ENCODE peak calls at places on chromosomes 2 and 18, in six cellular contexts. One of them, this sample, is unnamed.

GRCh38 chr2:174752403-174753037 is 11.8 kb downstream of the CHRNA1 start:
- DNase-seq in IMR-90: no peak
- DNase-seq in HL-60: no peak
- DNase-seq in pancreas: no peak
- DNase-seq in lower leg skin: peak
- DNase-seq in A549: no peak
- DNase-seq in this sample: no peak

GRCh38 chr2:238061310-238062202 is 755 bp downstream of the SCLY start:
- DNase-seq in IMR-90: peak
- DNase-seq in HL-60: peak
- DNase-seq in pancreas: no peak
- DNase-seq in lower leg skin: peak
- DNase-seq in A549: peak
- DNase-seq in this sample: no peak

GRCh38 chr2:75604479-75604878 is 42.1 kb upstream of the MRPL19 start:
- DNase-seq in IMR-90: peak
- DNase-seq in HL-60: no peak
- DNase-seq in pancreas: no peak
- DNase-seq in lower leg skin: no peak
- DNase-seq in A549: no peak
- DNase-seq in this sample: no peak

GRCh38 chr2:239197146-239197545 is 203.7 kb downstream of the HDAC4 start:
- DNase-seq in IMR-90: no peak
- DNase-seq in HL-60: no peak
- DNase-seq in pancreas: peak
- DNase-seq in lower leg skin: peak
- DNase-seq in A549: no peak
- DNase-seq in this sample: no peak

GRCh38 chr18:23265691-23266399 is 130.6 kb downstream of the CABLES1 start:
- DNase-seq in IMR-90: no peak
- DNase-seq in HL-60: no peak
- DNase-seq in pancreas: no peak
- DNase-seq in lower leg skin: no peak
- DNase-seq in A549: no peak
- DNase-seq in this sample: no peak

GRCh38 chr2:234095301-234095700 is 44.8 kb downstream of the SPP2 start:
- DNase-seq in IMR-90: no peak
- DNase-seq in HL-60: no peak
- DNase-seq in pancreas: no peak
- DNase-seq in lower leg skin: no peak
- DNase-seq in A549: no peak
- DNase-seq in this sample: no peak

GRCh38 chr2:61658841-61659780 is 121.0 kb upstream of the XPO1 start:
- DNase-seq in IMR-90: peak
- DNase-seq in HL-60: peak
- DNase-seq in pancreas: no peak
- DNase-seq in lower leg skin: no peak
- DNase-seq in A549: peak
- DNase-seq in this sample: no peak

GRCh38 chr18:70423988-70424387 is 135.1 kb downstream of the SOCS6 start:
- DNase-seq in IMR-90: no peak
- DNase-seq in HL-60: no peak
- DNase-seq in pancreas: no peak
- DNase-seq in lower leg skin: no peak
- DNase-seq in A549: no peak
- DNase-seq in this sample: no peak

GRCh38 chr2:30990736-30991135 is 147.5 kb downstream of the GALNT14 start:
- DNase-seq in IMR-90: no peak
- DNase-seq in HL-60: no peak
- DNase-seq in pancreas: no peak
- DNase-seq in lower leg skin: no peak
- DNase-seq in A549: no peak
- DNase-seq in this sample: no peak

GRCh38 chr18:73636355-73636754 is 511.3 kb downstream of the FBXO15 start:
- DNase-seq in IMR-90: peak
- DNase-seq in HL-60: no peak
- DNase-seq in pancreas: no peak
- DNase-seq in lower leg skin: no peak
- DNase-seq in A549: no peak
- DNase-seq in this sample: no peak

GRCh38 chr18:7370375-7370774 is 139.5 kb downstream of the LRRC30 start:
- DNase-seq in IMR-90: no peak
- DNase-seq in HL-60: no peak
- DNase-seq in pancreas: no peak
- DNase-seq in lower leg skin: peak
- DNase-seq in A549: no peak
- DNase-seq in this sample: no peak

GRCh38 chr2:171957061-171957460 is 34.8 kb downstream of the HAT1 start:
- DNase-seq in IMR-90: no peak
- DNase-seq in HL-60: peak
- DNase-seq in pancreas: no peak
- DNase-seq in lower leg skin: no peak
- DNase-seq in A549: no peak
- DNase-seq in this sample: no peak

GRCh38 chr2:88854528-88854927 is 163.1 kb downstream of the RPIA start:
- DNase-seq in IMR-90: no peak
- DNase-seq in HL-60: no peak
- DNase-seq in pancreas: no peak
- DNase-seq in lower leg skin: no peak
- DNase-seq in A549: no peak
- DNase-seq in this sample: no peak

GRCh38 chr18:55442561-55442960 is 145.4 kb downstream of the TCF4 start:
- DNase-seq in IMR-90: no peak
- DNase-seq in HL-60: no peak
- DNase-seq in pancreas: no peak
- DNase-seq in lower leg skin: no peak
- DNase-seq in A549: no peak
- DNase-seq in this sample: no peak

GRCh38 chr18:75158465-75159237 is 50.3 kb downstream of the PTGR3 start:
- DNase-seq in IMR-90: no peak
- DNase-seq in HL-60: no peak
- DNase-seq in pancreas: no peak
- DNase-seq in lower leg skin: no peak
- DNase-seq in A549: no peak
- DNase-seq in this sample: no peak

DNA sequence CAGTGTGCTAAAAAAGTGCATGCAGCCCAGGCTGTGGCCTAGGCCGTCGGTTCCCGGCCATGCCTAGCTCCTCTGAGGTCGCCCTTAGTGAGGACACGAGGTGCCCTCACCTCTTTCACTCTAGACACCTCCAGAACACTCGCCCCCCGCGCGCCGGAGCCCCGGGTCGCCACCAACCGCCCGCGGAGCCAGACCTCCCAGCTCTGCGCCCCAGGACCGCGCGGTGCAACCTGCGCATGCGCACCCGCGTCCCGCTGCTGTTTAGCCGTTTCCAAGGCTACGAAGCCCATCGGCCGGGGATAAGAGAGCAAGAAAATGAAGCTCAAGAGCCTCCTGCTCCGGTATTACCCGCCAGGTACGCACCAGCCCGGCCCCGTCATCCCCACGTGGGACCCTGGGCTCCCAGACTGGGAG is at the start of gene DAW1:
- DNase-seq in IMR-90: peak
- DNase-seq in HL-60: no peak
- DNase-seq in pancreas: peak
- DNase-seq in lower leg skin: peak
- DNase-seq in A549: no peak
- DNase-seq in this sample: peak
- H3K4me3 ChIP-seq in IMR-90: peak
- H3K4me3 ChIP-seq in HL-60: no peak
- H3K4me3 ChIP-seq in pancreas: no peak
- H3K4me3 ChIP-seq in lower leg skin: no peak
- H3K4me3 ChIP-seq in A549: no peak
- H3K4me3 ChIP-seq in this sample: peak

GRCh38 chr2:12774381-12774780 is 57.6 kb downstream of the TRIB2 start:
- DNase-seq in IMR-90: no peak
- DNase-seq in HL-60: no peak
- DNase-seq in pancreas: no peak
- DNase-seq in lower leg skin: no peak
- DNase-seq in A549: no peak
- DNase-seq in this sample: no peak

GRCh38 chr2:12767541-12767940 is 50.8 kb downstream of the TRIB2 start:
- DNase-seq in IMR-90: no peak
- DNase-seq in HL-60: no peak
- DNase-seq in pancreas: no peak
- DNase-seq in lower leg skin: no peak
- DNase-seq in A549: no peak
- DNase-seq in this sample: no peak

GRCh38 chr2:12769492-12770105 is 52.9 kb downstream of the TRIB2 start:
- DNase-seq in IMR-90: peak
- DNase-seq in HL-60: peak
- DNase-seq in pancreas: no peak
- DNase-seq in lower leg skin: peak
- DNase-seq in A549: no peak
- DNase-seq in this sample: peak

GRCh38 chr2:12770569-12770968 is 53.8 kb downstream of the TRIB2 start:
- DNase-seq in IMR-90: no peak
- DNase-seq in HL-60: no peak
- DNase-seq in pancreas: no peak
- DNase-seq in lower leg skin: no peak
- DNase-seq in A549: no peak
- DNase-seq in this sample: no peak

DNA sequence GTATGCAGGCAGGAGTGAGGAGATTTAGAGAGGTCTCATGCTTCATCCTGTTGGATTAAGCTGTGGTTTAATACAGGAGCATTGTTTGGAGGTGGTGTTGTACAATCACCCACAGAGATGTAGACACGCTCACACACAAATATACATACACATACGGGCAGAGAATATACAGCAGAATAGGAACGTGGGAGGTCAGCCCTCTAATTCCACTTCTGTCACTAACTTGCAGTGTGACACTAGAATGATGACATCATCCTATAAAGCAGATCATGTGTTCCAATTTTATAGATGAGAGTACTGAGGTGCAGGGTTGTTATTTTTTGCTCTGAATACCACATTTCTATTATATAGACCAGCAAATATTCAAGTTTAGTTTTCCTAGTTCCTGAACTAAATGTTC is 54.4 kb downstream of the TRIB2 start:
- DNase-seq in IMR-90: no peak
- DNase-seq in HL-60: no peak
- DNase-seq in pancreas: no peak
- DNase-seq in lower leg skin: no peak
- DNase-seq in A549: no peak
- DNase-seq in this sample: no peak
- H3K4me3 ChIP-seq in IMR-90: no peak
- H3K4me3 ChIP-seq in HL-60: no peak
- H3K4me3 ChIP-seq in pancreas: no peak
- H3K4me3 ChIP-seq in lower leg skin: no peak
- H3K4me3 ChIP-seq in A549: no peak
- H3K4me3 ChIP-seq in this sample: no peak

GRCh38 chr18:76529433-76529811 is 34.4 kb upstream of the ZNF516 start:
- DNase-seq in IMR-90: no peak
- DNase-seq in HL-60: no peak
- DNase-seq in pancreas: no peak
- DNase-seq in lower leg skin: peak
- DNase-seq in A549: no peak
- DNase-seq in this sample: no peak
- H3K4me3 ChIP-seq in IMR-90: no peak
- H3K4me3 ChIP-seq in HL-60: peak
- H3K4me3 ChIP-seq in pancreas: peak
- H3K4me3 ChIP-seq in lower leg skin: no peak
- H3K4me3 ChIP-seq in A549: no peak
- H3K4me3 ChIP-seq in this sample: peak

GRCh38 chr18:58659691-58660090 is 11.6 kb upstream of the MALT1 start:
- DNase-seq in IMR-90: no peak
- DNase-seq in HL-60: no peak
- DNase-seq in pancreas: no peak
- DNase-seq in lower leg skin: no peak
- DNase-seq in A549: no peak
- DNase-seq in this sample: no peak

GRCh38 chr18:58654896-58655614 is 16.2 kb upstream of the MALT1 start:
- DNase-seq in IMR-90: no peak
- DNase-seq in HL-60: no peak
- DNase-seq in pancreas: no peak
- DNase-seq in lower leg skin: no peak
- DNase-seq in A549: no peak
- DNase-seq in this sample: no peak

GRCh38 chr18:58660915-58661314 is 10.3 kb upstream of the MALT1 start:
- DNase-seq in IMR-90: no peak
- DNase-seq in HL-60: no peak
- DNase-seq in pancreas: no peak
- DNase-seq in lower leg skin: no peak
- DNase-seq in A549: no peak
- DNase-seq in this sample: no peak

GRCh38 chr18:58657081-58657480 is 14.2 kb upstream of the MALT1 start:
- DNase-seq in IMR-90: no peak
- DNase-seq in HL-60: no peak
- DNase-seq in pancreas: no peak
- DNase-seq in lower leg skin: no peak
- DNase-seq in A549: no peak
- DNase-seq in this sample: no peak

DNA sequence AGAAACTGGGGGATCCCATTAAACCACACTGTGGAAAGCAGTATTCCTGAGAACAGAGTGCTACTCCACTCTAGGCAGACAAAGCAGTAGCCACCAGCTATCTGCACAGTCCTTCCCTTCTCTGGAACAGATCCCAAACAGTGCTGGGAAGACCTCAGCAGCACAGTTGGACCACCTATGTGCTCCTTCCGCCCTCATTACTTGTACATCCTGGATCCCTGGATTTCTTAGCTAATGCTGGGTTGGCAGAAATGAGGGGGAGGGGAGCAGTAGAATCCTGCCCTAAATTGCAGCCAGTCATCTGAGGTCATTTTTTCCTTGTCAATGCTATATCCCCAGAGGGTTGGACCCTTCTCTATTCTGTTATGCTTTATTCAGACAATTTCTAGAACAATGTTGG is 13.8 kb upstream of the MALT1 start:
- DNase-seq in IMR-90: no peak
- DNase-seq in HL-60: no peak
- DNase-seq in pancreas: no peak
- DNase-seq in lower leg skin: no peak
- DNase-seq in A549: no peak
- DNase-seq in this sample: no peak
- H3K4me3 ChIP-seq in IMR-90: no peak
- H3K4me3 ChIP-seq in HL-60: no peak
- H3K4me3 ChIP-seq in pancreas: no peak
- H3K4me3 ChIP-seq in lower leg skin: no peak
- H3K4me3 ChIP-seq in A549: no peak
- H3K4me3 ChIP-seq in this sample: no peak